ENCODE peak calls at places on chromosomes 13 and 19, in five cellular contexts. F, W, M, T and Z are unnamed samples.
A peak's percentile ranks its signal among the peaks of the same experiment; 100 is the strongest.

GRCh38 chr19:5281588-5281987 is 59.0 kb downstream of the PTPRS start:
- DNase-seq in F (no peak), W (no peak), M (no peak), T (no peak), Z (no peak)

GRCh38 chr13:75803175-75803611 is 167.1 kb downstream of the LMO7 start:
- DNase-seq in F (no peak), W (no peak), M (no peak), T (no peak), Z (peak; percentile 10)

GRCh38 chr19:57280913-57281425 is 684 bp downstream of the ZNF460 start:
- DNase-seq in F (peak; percentile 15), W (no peak), M (no peak), T (peak; percentile 4), Z (peak; percentile 78)

GRCh38 chr13:20221772-20222171 is 10.3 kb downstream of the GJB6 start:
- DNase-seq in F (no peak), W (no peak), M (no peak), T (no peak), Z (no peak)

GRCh38 chr13:48000559-48001126 is 430 bp downstream of the SUCLA2 start:
- DNase-seq in F (peak; percentile 11), W (no peak), M (no peak), T (no peak), Z (no peak)

GRCh38 chr19:41421314-41421713 is 5.9 kb downstream of the B3GNT8 start:
- DNase-seq in F (no peak), W (no peak), M (no peak), T (no peak), Z (no peak)

GRCh38 chr19:5572556-5573286 is 5.0 kb upstream of the TINCR start:
- DNase-seq in F (no peak), W (no peak), M (no peak), T (no peak), Z (no peak)

GRCh38 chr13:40494513-40494912 is 171.9 kb downstream of the FOXO1 start:
- DNase-seq in F (peak; percentile 34), W (no peak), M (no peak), T (no peak), Z (no peak)

GRCh38 chr19:11425719-11426457 is 6.8 kb upstream of the RGL3 start:
- DNase-seq in F (no peak), W (no peak), M (no peak), T (no peak), Z (no peak)

GRCh38 chr19:27966390-27966816 is 1246.5 kb downstream of the UQCRFS1 start:
- DNase-seq in F (no peak), W (peak; percentile 7), M (no peak), T (no peak), Z (peak; percentile 21)

GRCh38 chr19:13825489-13826475 is 30.5 kb downstream of the ZSWIM4 start:
- DNase-seq in F (no peak), W (no peak), M (no peak), T (no peak), Z (no peak)

GRCh38 chr19:8304841-8305621 is 3.1 kb downstream of the CD320 start:
- DNase-seq in F (no peak), W (no peak), M (no peak), T (no peak), Z (no peak)